ENCODE peak calls at places on chromosomes 13 and 19, in four cellular contexts. F is tibial artery, N is BJ, K is stomach. X is an unnamed sample.

GRCh38 chr19:16113727-16114126 is 2.0 kb downstream of the RAB8A start:
- DNase-seq in N (no peak), F (no peak), K (no peak), X (no peak)

GRCh38 chr13:100836696-100837095 is 162.1 kb upstream of the TMTC4 start:
- DNase-seq in N (no peak), K (no peak), F (no peak), X (no peak)

GRCh38 chr13:26589754-26590153 is 32.3 kb downstream of the WASF3 start:
- DNase-seq in N (no peak), K (peak; percentile 45), F (no peak), X (no peak)

GRCh38 chr13:26872444-26873173 is 112.0 kb upstream of the GPR12 start:
- DNase-seq in K (peak; percentile 29), N (no peak), F (no peak), X (no peak)

GRCh38 chr13:51874651-51875050 is 12.9 kb downstream of the CCDC70 start:
- DNase-seq in K (no peak), N (no peak), F (no peak), X (no peak)

GRCh38 chr13:113551081-113552000 is 33.2 kb upstream of the TFDP1 start:
- DNase-seq in K (peak; percentile 15), F (peak; percentile 46), N (no peak), X (no peak)

GRCh38 chr13:113149711-113150544 is 8.5 kb upstream of the PROZ start:
- DNase-seq in K (no peak), F (no peak), N (no peak), X (no peak)

GRCh38 chr19:23543351-23543750 is 143.7 kb downstream of the ZNF675 start:
- DNase-seq in K (no peak), N (no peak), F (no peak), X (no peak)

GRCh38 chr19:46206176-46206575 is 23.4 kb upstream of the IGFL1 start:
- DNase-seq in F (no peak), K (no peak), N (no peak), X (no peak)

GRCh38 chr13:78595458-78595818 is 7.9 kb downstream of the POU4F1 start:
- DNase-seq in K (no peak), F (no peak), N (no peak), X (no peak)

GRCh38 chr13:20387441-20387971 is 138.2 kb downstream of the CRYL1 start:
- DNase-seq in K (peak; percentile 17), N (no peak), F (no peak), X (no peak)

GRCh38 chr13:66774046-66774445 is 456.1 kb downstream of the PCDH9 start:
- DNase-seq in N (no peak), K (no peak), F (no peak), X (no peak)

GRCh38 chr13:114022309-114022669 is 48.4 kb upstream of the C13orf46 start:
- DNase-seq in F (peak; percentile 23), K (no peak), N (no peak), X (no peak)

GRCh38 chr19:17718467-17718987 is 753 bp upstream of the MAP1S start:
- DNase-seq in F (no peak), N (no peak), K (no peak), X (no peak)

GRCh38 chr13:113602291-113602970 is 17.9 kb downstream of the TFDP1 start:
- DNase-seq in N (no peak), F (no peak), K (no peak), X (no peak)

GRCh38 chr13:94950303-94950702 is 238.0 kb upstream of the SOX21 start:
- DNase-seq in K (no peak), F (no peak), N (no peak), X (no peak)

GRCh38 chr13:33152389-33152788 is 133.2 kb downstream of the STARD13 start:
- DNase-seq in K (no peak), N (no peak), F (no peak), X (no peak)

GRCh38 chr13:59356607-59357006 is 807.1 kb downstream of the DIAPH3 start:
- DNase-seq in N (no peak), K (no peak), F (peak; percentile 77), X (no peak)

GRCh38 chr19:30318936-30319335 is 53.2 kb upstream of the ZNF536 start:
- DNase-seq in F (no peak), N (no peak), K (peak; percentile 4), X (no peak)

GRCh38 chr19:29563688-29564087 is 37.9 kb downstream of the VSTM2B start:
- DNase-seq in K (no peak), N (no peak), F (peak; percentile 38), X (no peak)

GRCh38 chr13:45167611-45168554 is 33.0 kb downstream of the KCTD4 start:
- DNase-seq in K (peak; percentile 82), N (no peak), F (no peak), X (no peak)

GRCh38 chr19:35389192-35389861 is 18.5 kb downstream of the GPR42 start:
- DNase-seq in F (no peak), K (peak; percentile 36), N (no peak), X (no peak)

GRCh38 chr19:35397064-35397463 is 26.2 kb downstream of the GPR42 start:
- DNase-seq in F (no peak), K (no peak), N (no peak), X (no peak)

GRCh38 chr19:35396240-35396885 is 25.5 kb downstream of the GPR42 start:
- DNase-seq in K (no peak), F (no peak), N (no peak), X (no peak)

GRCh38 chr19:35395762-35396199 is 24.9 kb downstream of the GPR42 start:
- DNase-seq in F (no peak), N (no peak), K (peak; percentile 43), X (no peak)

DNA sequence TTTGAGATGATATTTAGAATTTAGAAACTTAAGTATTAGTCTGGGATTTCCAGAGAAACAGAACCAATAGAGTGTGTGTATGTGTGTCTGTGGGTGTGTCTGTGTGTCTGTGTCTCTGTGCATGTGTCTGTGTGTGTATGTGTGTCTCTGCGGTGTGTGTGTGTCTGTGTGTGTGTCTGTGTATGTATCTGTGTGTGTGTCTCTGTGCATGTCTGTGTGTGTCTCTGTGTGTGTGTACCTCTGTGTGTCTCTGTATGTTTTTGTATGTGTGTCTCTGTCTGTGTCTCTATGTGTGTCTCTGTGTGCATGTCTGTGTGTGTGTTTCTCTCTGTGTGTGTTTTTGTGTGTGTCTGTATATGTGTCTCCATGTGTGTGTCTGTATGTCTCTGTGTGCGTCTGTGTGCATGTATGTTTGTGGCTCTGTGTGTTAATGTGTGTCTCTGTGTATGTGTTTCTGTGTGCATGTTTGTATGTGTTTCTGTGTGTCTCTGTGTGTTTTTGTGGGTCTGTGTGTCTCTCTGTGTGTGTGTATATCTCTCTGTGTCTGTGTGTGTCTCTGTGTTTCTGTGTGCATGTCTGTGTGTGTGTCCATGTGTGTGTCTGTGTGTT is 22.0 kb downstream of the GPR42 start:
- DNase-seq in K (no peak), N (no peak), F (no peak), X (no peak)
- TF ChIP-seq CTCF in K (no peak), N (no peak), F (no peak), X (no peak)

GRCh38 chr19:38274734-38275133 is 10.4 kb downstream of the SPINT2 start:
- DNase-seq in F (no peak), N (no peak), K (no peak), X (no peak)
- H3K4me3 ChIP-seq in F (no peak overlapping the region), N (no peak overlapping the region), K (no peak overlapping the region), X (no peak overlapping the region)

GRCh38 chr13:98141091-98141490 is 1.8 kb upstream of the FARP1 start:
- DNase-seq in K (no peak), F (no peak), N (no peak), X (no peak)
- TF ChIP-seq CTCF in K (no peak), F (no peak), N (no peak), X (no peak)

DNA sequence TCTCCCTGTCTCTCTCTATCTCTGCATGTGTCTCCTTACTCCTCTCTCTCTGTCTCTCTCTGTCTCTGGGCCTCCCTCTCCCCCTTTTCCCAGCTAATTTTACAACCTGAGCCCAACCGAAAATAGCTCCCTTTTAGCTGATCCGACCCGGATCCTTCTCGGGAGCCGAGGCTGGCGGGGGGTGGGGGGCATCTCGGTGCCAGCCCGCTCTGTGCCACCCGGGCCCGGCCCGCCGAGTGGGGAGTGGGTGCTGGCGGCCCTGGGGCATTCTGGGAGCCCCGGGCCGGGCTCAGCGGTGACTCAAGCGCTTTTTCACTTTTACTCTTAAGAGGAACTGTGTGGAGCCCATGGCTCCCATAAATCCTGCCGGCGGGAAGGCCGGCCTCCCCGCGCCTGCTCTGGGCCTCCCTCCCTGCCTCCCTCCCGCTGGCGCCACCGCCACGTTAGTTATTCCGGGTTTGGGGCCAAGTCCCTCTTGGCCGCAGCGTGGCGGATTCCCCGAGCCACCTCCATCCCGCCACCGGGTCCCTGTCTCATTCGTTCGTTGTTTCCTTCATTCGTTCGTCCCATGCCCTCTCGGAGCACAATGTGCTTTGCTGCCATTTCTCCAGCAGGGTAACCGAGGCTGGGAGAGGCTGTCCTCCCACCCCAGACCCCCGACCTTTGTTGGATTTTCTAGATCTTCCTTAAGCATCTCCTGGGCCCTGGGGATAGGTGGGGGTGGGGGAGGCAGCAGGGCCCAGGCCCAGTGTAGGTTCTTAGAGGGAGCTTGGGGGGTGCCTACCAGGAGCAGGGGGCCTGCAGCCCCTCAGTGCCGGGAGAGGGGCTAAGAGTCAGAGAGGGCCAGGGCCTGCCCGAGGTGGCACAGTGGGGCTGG is 3.2 kb downstream of the NFIC start:
- DNase-seq in K (peak; percentile 72), F (peak; percentile 92), N (no peak), X (no peak)
- H3K4me3 ChIP-seq in K (peak overlapping the region; percentile 95), F (peak overlapping the region; percentile 98), N (peak overlapping the region; percentile 88), X (peak overlapping the region; percentile 81)

GRCh38 chr13:41411536-41411935 is 45.8 kb upstream of the RGCC start:
- DNase-seq in F (no peak), K (no peak), N (peak; percentile 19), X (peak; percentile 10)
- TF ChIP-seq CTCF in F (peak; percentile 18), K (peak; percentile 19), N (peak; percentile 49), X (peak; percentile 37)

GRCh38 chr19:41325947-41326706 is 16.2 kb downstream of the CCDC97 start:
- DNase-seq in K (no peak), N (peak; percentile 38), F (peak; percentile 80), X (peak; percentile 79)
- H3K4me3 ChIP-seq in K (peak overlapping the region; percentile 29), N (no peak overlapping the region), F (peak overlapping the region; percentile 41), X (peak overlapping the region; percentile 30)

GRCh38 chr19:14394167-14394566 is 12.9 kb downstream of the ADGRE5 start:
- DNase-seq in K (no peak), N (no peak), F (no peak), X (no peak)
- TF ChIP-seq CTCF in K (no peak), N (no peak), F (no peak), X (no peak)

X was measured in AG04449.